ENCODE peak calls at places on chromosomes 11 and 22, in five cellular contexts. X, J, G, T and D are unnamed samples.
A peak's percentile ranks its signal among the peaks of the same experiment; 100 is the strongest.

GRCh38 chr22:48744283-48744641 is 1083.4 kb downstream of the BRD1 start:
- DNase-seq in X (no peak), J (no peak), G (no peak), T (no peak), D (no peak)

GRCh38 chr22:17198188-17199130 is 20.8 kb downstream of the ADA2 start:
- DNase-seq in X (peak; percentile 35), J (no peak), G (no peak), T (no peak), D (no peak)

GRCh38 chr11:83909579-83909978 is 623.4 kb upstream of the CCDC90B start:
- DNase-seq in X (no peak), J (no peak), G (no peak), T (no peak), D (no peak)

GRCh38 chr11:116162541-116163230 is 610.1 kb downstream of the BUD13 start:
- DNase-seq in X (no peak), J (no peak), G (no peak), T (no peak), D (no peak)

GRCh38 chr11:121366970-121367369 is 74.4 kb downstream of the SC5D start:
- DNase-seq in X (no peak), J (no peak), G (no peak), T (no peak), D (no peak)

GRCh38 chr11:15653191-15653590 is 538.5 kb downstream of the INSC start:
- DNase-seq in X (no peak), J (no peak), G (no peak), T (no peak), D (no peak)

GRCh38 chr11:124867700-124868099 is 2.5 kb downstream of the ROBO3 start:
- DNase-seq in X (peak; percentile 37), J (no peak), G (peak; percentile 87), T (peak; percentile 25), D (peak; percentile 26)

GRCh38 chr22:47343611-47344010 is 581.2 kb downstream of the TBC1D22A start:
- DNase-seq in X (no peak), J (no peak), G (no peak), T (no peak), D (no peak)

GRCh38 chr22:48445113-48445827 is 1382.4 kb downstream of the BRD1 start:
- DNase-seq in X (no peak), J (no peak), G (no peak), T (no peak), D (no peak)

GRCh38 chr11:60951909-60952741 is at the start of gene SLC15A3:
- DNase-seq in X (no peak), J (peak; percentile 61), G (no peak), T (no peak), D (peak; percentile 92)

GRCh38 chr11:72833792-72834501 is 19.7 kb downstream of the ATG16L2 start:
- DNase-seq in X (no peak), J (no peak), G (no peak), T (no peak), D (no peak)

GRCh38 chr11:66188580-66188979 is 79.9 kb upstream of the RAB1B start:
- DNase-seq in X (peak; percentile 31), J (no peak), G (no peak), T (no peak), D (no peak)

GRCh38 chr11:118791961-118792578 is 1.1 kb upstream of the DDX6 start:
- DNase-seq in X (peak; percentile 31), J (no peak), G (peak; percentile 57), T (no peak), D (no peak)

GRCh38 chr11:63768232-63769043 is at the start of gene ZFTA:
- DNase-seq in X (peak; percentile 72), J (no peak), G (peak; percentile 98), T (no peak), D (no peak)

GRCh38 chr22:45308624-45309421 is 911 bp upstream of the FAM118A start:
- DNase-seq in X (no peak), J (no peak), G (no peak), T (no peak), D (peak; percentile 49)

GRCh38 chr11:7628660-7629059 is 44.6 kb downstream of the CYB5R2 start:
- DNase-seq in X (no peak), J (no peak), G (no peak), T (no peak), D (no peak)

GRCh38 chr11:9662273-9662672 is 1.6 kb upstream of the SWAP70 start:
- DNase-seq in X (no peak), J (no peak), G (no peak), T (no peak), D (no peak)

GRCh38 chr11:65430406-65431217 is 8.0 kb downstream of the NEAT1 start:
- DNase-seq in X (peak; percentile 44), J (no peak), G (no peak), T (no peak), D (no peak)

GRCh38 chr22:23038334-23038642 is 32.0 kb upstream of the GNAZ start:
- DNase-seq in X (no peak), J (no peak), G (no peak), T (no peak), D (no peak)

GRCh38 chr11:64164392-64165312 is 1.3 kb downstream of the MACROD1 start:
- DNase-seq in X (peak; percentile 29), J (no peak), G (no peak), T (peak; percentile 13), D (peak; percentile 25)

GRCh38 chr11:129950319-129951034 is 52.2 kb downstream of the PRDM10 start:
- DNase-seq in X (peak; percentile 59), J (no peak), G (no peak), T (no peak), D (peak; percentile 71)

GRCh38 chr11:46309669-46310288 is 32.3 kb downstream of the CREB3L1 start:
- DNase-seq in X (peak; percentile 88), J (no peak), G (no peak), T (no peak), D (peak; percentile 69)

GRCh38 chr22:35439365-35439717 is 39.4 kb downstream of the MCM5 start:
- DNase-seq in X (no peak), J (no peak), G (no peak), T (no peak), D (no peak)

GRCh38 chr11:67422894-67423293 is 5.4 kb upstream of the RPS6KB2 start:
- DNase-seq in X (peak; percentile 34), J (no peak), G (no peak), T (no peak), D (no peak)

GRCh38 chr11:19723572-19724342 is 11.1 kb downstream of the NAV2 start:
- DNase-seq in X (no peak), J (no peak), G (peak; percentile 85), T (peak; percentile 12), D (no peak)

GRCh38 chr22:45879552-45879949 is 97.4 kb downstream of the WNT7B start:
- DNase-seq in X (no peak), J (no peak), G (no peak), T (no peak), D (no peak)

GRCh38 chr11:17406818-17407149 is 18.3 kb upstream of the KCNJ11 start:
- DNase-seq in X (no peak), J (no peak), G (no peak), T (no peak), D (no peak)

GRCh38 chr11:103926990-103927389 is 109.5 kb upstream of the DDI1 start:
- DNase-seq in X (no peak), J (no peak), G (no peak), T (no peak), D (no peak)

GRCh38 chr22:42983470-42983869 is 31.5 kb downstream of the PACSIN2 start:
- DNase-seq in X (no peak), J (no peak), G (no peak), T (no peak), D (no peak)

GRCh38 chr22:42984814-42985540 is 30.0 kb downstream of the PACSIN2 start:
- DNase-seq in X (no peak), J (no peak), G (no peak), T (no peak), D (no peak)

GRCh38 chr22:42984397-42984796 is 30.6 kb downstream of the PACSIN2 start:
- DNase-seq in X (no peak), J (no peak), G (no peak), T (no peak), D (no peak)

GRCh38 chr22:42985541-42985925 is 29.4 kb downstream of the PACSIN2 start:
- DNase-seq in X (no peak), J (no peak), G (peak; percentile 28), T (no peak), D (no peak)

GRCh38 chr22:42986115-42986514 is 28.8 kb downstream of the PACSIN2 start:
- DNase-seq in X (no peak), J (no peak), G (no peak), T (no peak), D (no peak)
- TF ChIP-seq GABPA in X (no peak), J (no peak), G (no peak), T (no peak), D (no peak)

GRCh38 chr11:86955111-86955673 is at the start of gene FZD4:
- DNase-seq in X (peak; percentile 94), J (no peak), G (peak; percentile 98), T (peak; percentile 76), D (no peak)
- H3K4me3 ChIP-seq in X (peak within 1 kb of the TSS; percentile 68), J (peak within 1 kb of the TSS; percentile 98), G (peak within 1 kb of the TSS; percentile 71), T (peak within 1 kb of the TSS; percentile 79), D (peak within 1 kb of the TSS; percentile 38)

DNA sequence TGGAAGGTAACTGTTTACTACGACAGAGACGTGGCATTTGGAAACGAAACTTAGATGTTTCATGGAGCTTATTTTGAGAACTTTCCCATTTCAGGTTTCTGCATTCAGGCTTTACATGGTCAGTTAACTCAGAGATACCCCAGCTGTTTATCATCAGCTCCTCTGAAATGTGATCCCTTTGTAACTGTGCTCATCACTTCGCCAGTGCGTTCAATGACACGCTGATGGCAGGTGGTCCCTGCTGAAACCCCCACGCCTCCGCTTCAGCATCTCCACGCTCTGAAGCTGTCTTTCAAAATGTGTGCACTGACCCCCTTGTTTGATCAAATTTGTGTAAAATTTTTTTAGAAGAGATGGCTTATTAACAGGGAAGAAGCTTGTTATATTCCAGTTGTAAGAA is 30.5 kb downstream of the ALG12 start:
- DNase-seq in X (no peak), J (no peak), G (no peak), T (no peak), D (no peak)
- TF ChIP-seq REST in X (no peak), J (no peak), G (no peak), T (no peak), D (no peak)

GRCh38 chr11:57426439-57426753 is 525 bp downstream of the SLC43A3 start:
- DNase-seq in X (peak; percentile 55), J (no peak), G (no peak), T (no peak), D (no peak)
- TF ChIP-seq GABPA in X (no peak), J (no peak), G (no peak), T (no peak), D (no peak)